ENCODE peak calls at places on chromosomes 5 and 9, in seven cellular contexts. D, R, Y, Q, Z, B and O are unnamed samples.

GRCh38 chr9:23747088-23747748 is 78.8 kb downstream of the ELAVL2 start:
- DNase-seq in R (no peak), Z (no peak), D (no peak), B (no peak), Q (no peak), Y (no peak), O (no peak)

GRCh38 chr9:112764344-112764743 is 13.8 kb downstream of the SNX30 start:
- DNase-seq in R (no peak), D (peak; percentile 47), Q (no peak), Z (no peak), Y (no peak), B (no peak), O (no peak)

GRCh38 chr9:129316281-129317030 is 138.4 kb upstream of the IER5L start:
- DNase-seq in R (no peak), Y (no peak), Q (no peak), B (no peak), Z (no peak), D (no peak), O (no peak)

GRCh38 chr5:155620819-155621410 is 607.4 kb downstream of the KIF4B start:
- DNase-seq in Z (no peak), B (no peak), Q (no peak), D (no peak), R (no peak), Y (no peak), O (no peak)

GRCh38 chr9:128249914-128250838 is 25.6 kb downstream of the GOLGA2 start:
- DNase-seq in D (peak; percentile 93), Z (peak; percentile 96), B (peak; percentile 99), Y (peak; percentile 90), Q (peak; percentile 96), R (peak; percentile 99), O (peak; percentile 96)

GRCh38 chr9:136399176-136400037 is 563 bp downstream of the SNAPC4 start:
- DNase-seq in R (peak; percentile 82), B (peak; percentile 17), Z (peak; percentile 26), D (peak; percentile 46), Q (peak; percentile 45), Y (no peak), O (peak; percentile 40)

GRCh38 chr9:16784002-16784401 is 86.5 kb downstream of the BNC2 start:
- DNase-seq in R (no peak), B (no peak), Y (no peak), Z (no peak), D (no peak), Q (no peak), O (no peak)

GRCh38 chr5:66074891-66075290 is 69.2 kb upstream of the SREK1 start:
- DNase-seq in D (no peak), Z (no peak), Y (no peak), B (no peak), Q (no peak), R (no peak), O (no peak)

GRCh38 chr5:139911425-139912120 is 116.0 kb downstream of the PSD2 start:
- DNase-seq in Y (no peak), R (no peak), Z (no peak), B (no peak), D (no peak), Q (no peak), O (no peak)

GRCh38 chr5:123881791-123882244 is 369.8 kb downstream of the CSNK1G3 start:
- DNase-seq in Q (no peak), D (peak; percentile 8), B (no peak), Z (no peak), R (no peak), Y (no peak), O (no peak)

GRCh38 chr9:79672236-79672635 is 100.5 kb downstream of the TLE4 start:
- DNase-seq in Y (no peak), R (no peak), B (no peak), Q (no peak), Z (no peak), D (no peak), O (no peak)

GRCh38 chr5:141298376-141298775 is 5.5 kb downstream of the SLC25A2 start:
- DNase-seq in R (no peak), Y (no peak), Z (no peak), Q (no peak), D (no peak), B (no peak), O (no peak)
- H3K9me3 ChIP-seq in R (no peaks in the 10 kb centered on the region), Y (peaks cover 41% of the 10 kb centered on the region), Z (peaks cover 16% of the 10 kb centered on the region), Q (peaks cover 10% of the 10 kb centered on the region), D (peaks cover 4% of the 10 kb centered on the region), B (peaks cover 29% of the 10 kb centered on the region), O (peaks cover 15% of the 10 kb centered on the region)

GRCh38 chr9:20811872-20812271 is 127.8 kb downstream of the FOCAD start:
- DNase-seq in D (no peak), Z (no peak), Y (peak; percentile 10), B (no peak), Q (no peak), R (no peak), O (no peak)
- H3K9me3 ChIP-seq in D (no peaks in the 10 kb centered on the region), Z (no peaks in the 10 kb centered on the region), Y (no peaks in the 10 kb centered on the region), B (no peaks in the 10 kb centered on the region), Q (no peaks in the 10 kb centered on the region), R (no peaks in the 10 kb centered on the region), O (no peaks in the 10 kb centered on the region)

GRCh38 chr5:8710426-8710930 is 835.4 kb downstream of the SEMA5A start:
- DNase-seq in R (no peak), D (no peak), Z (no peak), Q (no peak), B (no peak), Y (no peak), O (no peak)
- H3K9me3 ChIP-seq in R (no peaks in the 10 kb centered on the region), D (no peaks in the 10 kb centered on the region), Z (no peaks in the 10 kb centered on the region), Q (no peaks in the 10 kb centered on the region), B (no peaks in the 10 kb centered on the region), Y (no peaks in the 10 kb centered on the region), O (no peaks in the 10 kb centered on the region)

GRCh38 chr5:141354900-141355469 is at the start of gene PCDHGA4:
- DNase-seq in Z (no peak), D (no peak), Q (no peak), B (no peak), R (no peak), Y (no peak), O (no peak)
- H3K9me3 ChIP-seq in Z (no peaks in the 10 kb centered on the region), D (peaks cover 2% of the 10 kb centered on the region), Q (no peaks in the 10 kb centered on the region), B (no peaks in the 10 kb centered on the region), R (peaks cover 7% of the 10 kb centered on the region), Y (peaks cover 52% of the 10 kb centered on the region), O (peaks cover 4% of the 10 kb centered on the region)

GRCh38 chr5:2748841-2749513 is 2.5 kb downstream of the IRX2 start:
- DNase-seq in R (no peak), D (no peak), Z (no peak), Q (no peak), Y (no peak), B (no peak), O (no peak)
- H3K9me3 ChIP-seq in R (no peaks in the 10 kb centered on the region), D (no peaks in the 10 kb centered on the region), Z (no peaks in the 10 kb centered on the region), Q (no peaks in the 10 kb centered on the region), Y (no peaks in the 10 kb centered on the region), B (no peaks in the 10 kb centered on the region), O (peaks cover 2% of the 10 kb centered on the region)

DNA sequence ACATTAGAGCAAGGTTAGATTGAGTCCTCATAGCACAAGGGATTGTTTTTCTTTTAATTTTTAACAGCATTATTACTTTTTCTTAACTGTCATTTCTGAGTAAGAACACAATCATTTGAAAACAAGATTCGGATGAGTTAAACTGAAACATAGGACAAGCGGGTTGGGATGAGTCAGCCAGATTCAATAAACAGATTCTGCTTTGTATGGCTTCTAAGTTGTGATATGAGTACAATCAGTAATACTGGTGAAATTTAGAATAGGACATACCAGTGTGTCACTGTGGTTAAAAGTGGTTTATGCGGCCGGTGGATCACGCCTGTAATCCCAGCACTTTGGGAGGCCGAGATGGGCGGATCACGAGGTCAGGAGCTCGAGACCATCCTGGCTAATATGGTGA is 364.3 kb upstream of the CDH10 start:
- DNase-seq in Y (no peak), R (no peak), B (no peak), Q (no peak), D (no peak), Z (no peak), O (no peak)
- H3K9me3 ChIP-seq in Y (no peaks in the 10 kb centered on the region), R (no peaks in the 10 kb centered on the region), B (no peaks in the 10 kb centered on the region), Q (no peaks in the 10 kb centered on the region), D (no peaks in the 10 kb centered on the region), Z (no peaks in the 10 kb centered on the region), O (peaks cover 3% of the 10 kb centered on the region)

GRCh38 chr9:38392235-38393127 is at the start of gene ALDH1B1:
- DNase-seq in Z (peak; percentile 24), B (peak; percentile 42), D (peak; percentile 86), R (peak; percentile 96), Q (peak; percentile 39), Y (peak; percentile 86), O (peak; percentile 43)

GRCh38 chr9:38394419-38394818 is 1.9 kb downstream of the ALDH1B1 start:
- DNase-seq in Z (no peak), B (no peak), Y (no peak), D (peak; percentile 42), R (no peak), Q (no peak), O (no peak)

GRCh38 chr9:38393128-38393809 is 767 bp downstream of the ALDH1B1 start:
- DNase-seq in R (no peak), Y (no peak), Z (no peak), Q (no peak), D (peak; percentile 12), B (no peak), O (no peak)

GRCh38 chr9:38395653-38396370 is 3.3 kb downstream of the ALDH1B1 start:
- DNase-seq in R (no peak), Y (no peak), B (no peak), D (no peak), Q (no peak), Z (no peak), O (no peak)

GRCh38 chr9:38396371-38396671 is 3.8 kb downstream of the ALDH1B1 start:
- DNase-seq in D (no peak), Q (no peak), Y (no peak), Z (no peak), B (no peak), R (no peak), O (no peak)
- H3K9me3 ChIP-seq in D (no peaks in the 10 kb centered on the region), Q (no peaks in the 10 kb centered on the region), Y (no peaks in the 10 kb centered on the region), Z (no peaks in the 10 kb centered on the region), B (no peaks in the 10 kb centered on the region), R (no peaks in the 10 kb centered on the region), O (no peaks in the 10 kb centered on the region)